ENCODE peak calls at places on chromosomes 6 and 20, in eight cellular contexts. T, I, S, G, V, Q, K and N are unnamed samples.
A peak's percentile ranks its signal among the peaks of the same experiment; 100 is the strongest.

GRCh38 chr6:97765480-97765879 is 482.5 kb upstream of the MMS22L start:
- DNase-seq in K (no peak), T (no peak), S (peak; percentile 0), V (no peak), I (no peak), G (no peak), Q (no peak), N (no peak)

GRCh38 chr6:17979479-17979878 is 8.0 kb downstream of the KIF13A start:
- DNase-seq in V (no peak), I (no peak), K (no peak), Q (no peak), S (no peak), T (no peak), G (no peak), N (no peak)

GRCh38 chr20:63574156-63574828 is at the start of gene HELZ2:
- DNase-seq in K (no peak), T (peak; percentile 82), I (peak; percentile 27), Q (peak; percentile 81), G (peak; percentile 49), V (peak; percentile 34), S (peak; percentile 69), N (no peak)

GRCh38 chr6:166575190-166575589 is 11.3 kb downstream of the RAMACL start:
- DNase-seq in V (no peak), Q (no peak), I (no peak), S (peak; percentile 58), G (no peak), K (peak; percentile 94), T (peak; percentile 86), N (no peak)

GRCh38 chr20:62045529-62046277 is 20.0 kb downstream of the TAF4 start:
- DNase-seq in T (no peak), G (no peak), V (no peak), I (no peak), Q (no peak), S (no peak), K (peak; percentile 47), N (peak; percentile 69)

GRCh38 chr20:2694519-2694918 is 1.9 kb downstream of the EBF4 start:
- DNase-seq in V (no peak), G (no peak), S (no peak), Q (no peak), T (no peak), I (no peak), K (no peak), N (no peak)

GRCh38 chr6:91476000-91476399 is 889.1 kb upstream of the MAP3K7 start:
- DNase-seq in V (no peak), I (no peak), G (no peak), K (no peak), T (no peak), S (peak; percentile 33), Q (peak; percentile 24), N (no peak)

GRCh38 chr6:116313377-116313776 is 33.6 kb upstream of the TSPYL1 start:
- DNase-seq in Q (no peak), S (no peak), K (no peak), T (no peak), I (no peak), V (no peak), G (no peak), N (no peak)

GRCh38 chr6:74931567-74931966 is 274.3 kb downstream of the COL12A1 start:
- DNase-seq in S (peak; percentile 56), G (no peak), Q (no peak), K (no peak), I (no peak), T (no peak), V (no peak), N (no peak)

GRCh38 chr20:54212226-54212625 is 4.3 kb downstream of the PFDN4 start:
- DNase-seq in T (no peak), Q (no peak), K (no peak), G (no peak), S (peak; percentile 79), V (no peak), I (no peak), N (no peak)

GRCh38 chr6:36757943-36758508 is 60.4 kb downstream of the RAB44 start:
- DNase-seq in T (no peak), I (no peak), G (no peak), S (no peak), V (no peak), Q (no peak), K (no peak), N (no peak)

GRCh38 chr20:61594198-61594597 is 342.1 kb downstream of the CDH4 start:
- DNase-seq in G (no peak), Q (no peak), S (no peak), I (no peak), T (no peak), K (no peak), V (no peak), N (no peak)

GRCh38 chr6:27757307-27757706 is 154.9 kb downstream of the OR2B2 start:
- DNase-seq in G (no peak), V (peak; percentile 52), T (peak; percentile 47), S (peak; percentile 16), K (no peak), Q (peak; percentile 42), I (no peak), N (no peak)

GRCh38 chr6:168363811-168364792 is 44.5 kb upstream of the DACT2 start:
- DNase-seq in K (no peak), I (no peak), T (peak; percentile 10), Q (no peak), G (no peak), V (no peak), S (no peak), N (no peak)

GRCh38 chr20:25058797-25059486 is 1.0 kb upstream of the ACSS1 start:
- DNase-seq in T (no peak), K (peak; percentile 66), V (no peak), G (no peak), I (no peak), Q (no peak), S (peak; percentile 43), N (no peak)

GRCh38 chr6:106730672-106731071 is 101.3 kb downstream of the QRSL1 start:
- DNase-seq in Q (no peak), T (no peak), G (no peak), V (no peak), S (no peak), I (no peak), K (no peak), N (no peak)

GRCh38 chr6:5167501-5167900 is 82.4 kb downstream of the PPP1R3G start:
- DNase-seq in Q (no peak), I (no peak), G (no peak), V (no peak), S (peak; percentile 19), K (no peak), T (no peak), N (no peak)

GRCh38 chr6:76697585-76697984 is 625.1 kb upstream of the IMPG1 start:
- DNase-seq in T (no peak), Q (no peak), K (no peak), I (no peak), G (no peak), S (peak; percentile 34), V (no peak), N (no peak)

GRCh38 chr20:34971038-34971872 is 15.6 kb downstream of the MYH7B start:
- DNase-seq in T (no peak), S (no peak), G (no peak), Q (no peak), V (no peak), K (no peak), I (no peak), N (no peak)

GRCh38 chr6:154868143-154868594 is 126.9 kb upstream of the TIAM2 start:
- DNase-seq in G (no peak), T (no peak), S (peak; percentile 73), V (no peak), K (peak; percentile 77), Q (peak; percentile 35), I (no peak), N (no peak)

GRCh38 chr20:38935285-38935684 is 9.1 kb downstream of the FAM83D start:
- DNase-seq in G (no peak), T (no peak), Q (peak; percentile 4), S (peak; percentile 56), K (no peak), I (no peak), V (no peak), N (no peak)

GRCh38 chr6:163585932-163586437 is 171.5 kb downstream of the QKI start:
- DNase-seq in G (no peak), S (peak; percentile 94), T (peak; percentile 86), I (no peak), Q (no peak), V (no peak), K (no peak), N (no peak)

GRCh38 chr6:24566020-24566752 is 71.4 kb downstream of the ALDH5A1 start:
- DNase-seq in T (no peak), Q (no peak), I (no peak), G (no peak), V (no peak), S (no peak), K (no peak), N (no peak)

GRCh38 chr6:116392158-116393032 is 21.6 kb downstream of the DSE start:
- DNase-seq in G (no peak), K (no peak), Q (no peak), S (peak; percentile 79), V (no peak), I (no peak), T (no peak), N (no peak)

GRCh38 chr6:125099211-125100017 is 54.2 kb upstream of the TPD52L1 start:
- DNase-seq in G (no peak), S (peak; percentile 67), Q (peak; percentile 38), K (no peak), T (peak; percentile 78), I (peak; percentile 74), V (peak; percentile 16), N (peak; percentile 65)

GRCh38 chr20:63461364-63461763 is 11.1 kb downstream of the KCNQ2 start:
- DNase-seq in S (no peak), T (no peak), I (no peak), V (no peak), Q (no peak), G (no peak), K (no peak), N (no peak)

GRCh38 chr6:109304284-109305015 is 77.8 kb downstream of the CD164 start:
- DNase-seq in I (no peak), Q (no peak), S (no peak), K (no peak), V (no peak), G (no peak), T (peak; percentile 72), N (no peak)

GRCh38 chr20:1830240-1830639 is 65.0 kb upstream of the SIRPA start:
- DNase-seq in S (peak; percentile 94), G (no peak), Q (peak; percentile 18), V (no peak), I (peak; percentile 72), T (peak; percentile 79), K (no peak), N (peak; percentile 62)

GRCh38 chr6:40710626-40711354 is 123.6 kb upstream of the LRFN2 start:
- DNase-seq in V (no peak), S (no peak), T (no peak), Q (no peak), G (no peak), K (no peak), I (no peak), N (no peak)